ENCODE peak calls at places on chromosome 5, in seven cellular contexts. F, B, M, X, T, J and R are unnamed samples.

GRCh38 chr5:89168766-89169165 is 285.8 kb upstream of the MEF2C start:
- DNase-seq in F (no peak), B (no peak), M (no peak), X (no peak), T (no peak), J (no peak), R (no peak)

GRCh38 chr5:159441441-159441840 is 111.2 kb upstream of the IL12B start:
- DNase-seq in F (no peak), B (no peak), M (peak; percentile 34), X (no peak), T (no peak), J (no peak), R (peak; percentile 62)

GRCh38 chr5:10457682-10458574 is 16.2 kb downstream of the ROPN1L start:
- DNase-seq in F (peak; percentile 38), B (no peak), M (no peak), X (no peak), T (no peak), J (no peak), R (peak; percentile 73)

GRCh38 chr5:147417133-147417813 is 92.6 kb downstream of the DPYSL3 start:
- DNase-seq in F (no peak), B (no peak), M (peak; percentile 51), X (no peak), T (no peak), J (peak; percentile 81), R (no peak)

GRCh38 chr5:53508125-53508524 is 27.7 kb downstream of the FST start:
- DNase-seq in F (no peak), B (no peak), M (no peak), X (no peak), T (no peak), J (no peak), R (no peak)

GRCh38 chr5:56112526-56113121 is 117.9 kb upstream of the IL6ST start:
- DNase-seq in F (no peak), B (no peak), M (no peak), X (no peak), T (no peak), J (no peak), R (no peak)

GRCh38 chr5:169956126-169956525 is 24.2 kb downstream of the INSYN2B start:
- DNase-seq in F (no peak), B (no peak), M (no peak), X (no peak), T (no peak), J (no peak), R (no peak)

GRCh38 chr5:6551287-6551954 is 81.4 kb downstream of the NSUN2 start:
- DNase-seq in F (no peak), B (no peak), M (no peak), X (no peak), T (no peak), J (no peak), R (no peak)

GRCh38 chr5:170216262-170216864 is 16.4 kb upstream of the C5orf58 start:
- DNase-seq in F (no peak), B (no peak), M (peak; percentile 61), X (no peak), T (peak; percentile 41), J (no peak), R (no peak)

GRCh38 chr5:14326035-14326909 is 183.1 kb downstream of the TRIO start:
- DNase-seq in F (no peak), B (no peak), M (peak; percentile 26), X (no peak), T (no peak), J (no peak), R (peak; percentile 49)

GRCh38 chr5:142455856-142456255 is 131.0 kb upstream of the SPRY4 start:
- DNase-seq in F (no peak), B (no peak), M (no peak), X (no peak), T (no peak), J (no peak), R (no peak)

GRCh38 chr5:132053483-132053882 is 7.0 kb upstream of the IL3 start:
- DNase-seq in F (no peak), B (peak; percentile 40), M (no peak), X (no peak), T (no peak), J (no peak), R (peak; percentile 12)

GRCh38 chr5:116130471-116130870 is 45.6 kb downstream of the COMMD10 start:
- DNase-seq in F (no peak), B (no peak), M (no peak), X (no peak), T (no peak), J (no peak), R (no peak)

GRCh38 chr5:127186657-127187056 is 103.9 kb upstream of the MEGF10 start:
- DNase-seq in F (no peak), B (no peak), M (peak; percentile 13), X (no peak), T (no peak), J (no peak), R (no peak)

GRCh38 chr5:68362331-68362730 is 146.8 kb downstream of the PIK3R1 start:
- DNase-seq in F (no peak), B (no peak), M (no peak), X (no peak), T (no peak), J (no peak), R (no peak)

GRCh38 chr5:107888541-107888940 is 217.8 kb upstream of the EFNA5 start:
- DNase-seq in F (no peak), B (no peak), M (no peak), X (no peak), T (no peak), J (no peak), R (no peak)

GRCh38 chr5:150603052-150603451 is 37.4 kb upstream of the SYNPO start:
- DNase-seq in F (peak; percentile 13), B (no peak), M (no peak), X (no peak), T (no peak), J (no peak), R (no peak)

DNA sequence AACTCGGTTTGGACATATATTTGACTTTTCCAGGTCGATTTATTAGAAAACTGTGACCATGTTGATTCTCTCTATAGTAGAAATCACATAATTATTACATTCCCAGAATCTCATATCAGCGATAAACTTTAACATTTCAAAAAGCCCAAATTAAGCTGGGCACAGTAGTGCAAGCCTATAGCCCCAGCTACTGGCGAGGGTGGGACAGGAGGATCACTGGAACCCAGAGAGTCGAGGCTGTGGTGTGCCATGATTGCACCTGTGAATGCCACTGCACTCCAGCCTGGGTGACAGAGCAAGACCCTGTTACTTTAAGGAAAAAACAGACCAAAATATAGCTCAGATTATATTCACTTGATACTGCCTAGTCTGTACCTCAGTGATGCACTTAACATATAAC is 128.9 kb downstream of the CPLANE1 start:
- DNase-seq in F (no peak), B (no peak), M (no peak), X (no peak), T (no peak), J (no peak), R (no peak)
- H3K4me3 ChIP-seq in F (no peak overlapping the region), B (no peak overlapping the region), M (no peak overlapping the region), X (no peak overlapping the region), T (no peak overlapping the region), J (no peak overlapping the region), R (no peak overlapping the region)

GRCh38 chr5:177367981-177368960 is 10.5 kb downstream of the RGS14 start:
- DNase-seq in F (peak; percentile 64), B (no peak), M (no peak), X (no peak), T (no peak), J (no peak), R (peak; percentile 55)
- H3K4me3 ChIP-seq in F (no peak overlapping the region), B (no peak overlapping the region), M (no peak overlapping the region), X (no peak overlapping the region), T (no peak overlapping the region), J (no peak overlapping the region), R (peak overlapping the region; percentile 69)

GRCh38 chr5:176647030-176647869 is at the start of gene TSPAN17:
- DNase-seq in F (peak; percentile 100), B (peak; percentile 100), M (peak; percentile 100), X (peak; percentile 100), T (peak; percentile 82), J (peak; percentile 100), R (peak; percentile 100)

GRCh38 chr5:176646707-176647029 is 616 bp upstream of the TSPAN17 start:
- DNase-seq in F (peak; percentile 42), B (no peak), M (no peak), X (no peak), T (no peak), J (no peak), R (no peak)

GRCh38 chr5:176647870-176648466 is 684 bp downstream of the TSPAN17 start:
- DNase-seq in F (peak; percentile 74), B (peak; percentile 85), M (peak; percentile 71), X (no peak), T (no peak), J (peak; percentile 84), R (peak; percentile 89)

GRCh38 chr5:176644878-176645670 is 2.2 kb upstream of the TSPAN17 start:
- DNase-seq in F (no peak), B (no peak), M (no peak), X (peak; percentile 58), T (no peak), J (no peak), R (no peak)

DNA sequence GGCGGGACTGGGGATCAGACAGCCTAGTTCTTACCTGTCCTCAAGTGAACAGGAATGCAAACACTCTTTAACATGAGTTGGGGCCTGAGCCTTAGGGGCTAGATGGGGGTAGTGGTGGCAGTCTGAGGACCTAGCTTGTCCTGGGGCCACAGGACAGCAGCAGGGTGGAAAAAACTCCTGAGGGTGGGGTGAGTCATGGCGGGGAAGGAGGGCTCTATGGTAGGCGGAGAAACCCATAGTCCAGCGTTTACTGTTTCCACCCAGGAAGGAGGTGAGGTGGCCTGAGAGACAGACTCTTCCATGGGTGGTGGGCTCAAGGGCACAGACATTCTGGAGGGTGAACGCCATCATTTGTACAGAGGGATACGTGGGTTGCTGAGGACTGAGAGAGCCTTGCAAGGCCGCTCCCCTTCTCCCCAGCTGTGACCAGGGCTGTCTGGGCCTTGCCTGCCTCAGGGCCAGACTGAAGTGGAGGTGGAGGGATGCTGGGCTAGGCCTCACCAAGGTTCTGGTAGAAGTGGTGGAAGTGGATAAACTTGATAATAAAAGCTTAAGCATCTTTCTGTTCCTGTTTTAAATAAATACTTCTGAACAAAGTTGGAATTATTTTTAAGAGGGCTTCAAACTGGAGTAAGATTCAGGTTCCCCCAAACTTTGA is 1.1 kb upstream of the TSPAN17 start:
- DNase-seq in F (no peak), B (no peak), M (no peak), X (no peak), T (no peak), J (no peak), R (no peak)
- H3K4me3 ChIP-seq in F (no peak overlapping the region), B (peak overlapping the region; percentile 75), M (no peak overlapping the region), X (no peak overlapping the region), T (peak overlapping the region; percentile 89), J (no peak overlapping the region), R (no peak overlapping the region)

DNA sequence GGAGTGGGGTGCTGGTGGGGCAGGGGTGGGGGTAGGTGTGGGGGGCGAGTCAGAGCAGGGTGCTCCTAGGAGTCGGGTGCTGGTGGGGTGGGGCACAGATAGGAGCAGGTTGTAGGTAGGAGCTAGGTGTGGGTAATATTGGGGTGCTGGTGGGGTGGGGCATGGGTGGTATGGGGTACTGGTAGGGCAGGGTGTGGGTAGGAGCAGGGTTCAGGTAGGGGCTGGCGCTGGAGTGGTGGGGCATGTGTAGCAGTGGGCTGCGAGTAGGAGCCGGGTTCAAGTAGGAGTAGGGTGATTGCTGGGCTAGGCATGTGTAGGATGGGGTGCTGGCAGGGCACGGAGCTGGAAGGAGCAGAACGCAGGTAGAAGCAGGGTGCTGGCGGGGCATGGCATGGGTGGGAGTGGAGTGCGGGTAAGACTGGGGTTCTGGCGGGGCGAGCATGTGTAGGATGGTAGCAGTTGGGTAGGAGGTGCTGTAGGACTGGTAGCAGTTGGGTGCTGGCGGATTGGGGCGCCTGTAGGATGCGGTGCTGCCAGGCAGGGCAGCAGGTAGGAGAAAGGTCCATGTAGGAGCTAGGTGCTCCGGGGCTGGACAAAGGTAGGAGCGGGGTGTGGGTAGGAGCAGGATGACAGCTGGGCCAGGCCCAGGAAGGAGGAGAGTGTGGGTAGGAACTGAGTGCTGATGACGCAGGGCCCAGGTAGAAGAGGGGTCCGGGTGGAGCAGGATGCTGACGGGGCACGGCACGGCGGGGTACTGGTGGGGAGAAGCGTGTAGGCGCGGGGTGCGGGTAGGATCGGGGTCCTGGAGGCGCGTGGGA is 105.5 kb upstream of the SIMC1 start:
- DNase-seq in F (no peak), B (no peak), M (no peak), X (no peak), T (no peak), J (no peak), R (no peak)
- H3K4me3 ChIP-seq in F (no peak overlapping the region), B (no peak overlapping the region), M (no peak overlapping the region), X (peak overlapping the region; percentile 31), T (no peak overlapping the region), J (no peak overlapping the region), R (peak overlapping the region; percentile 44)